ENCODE peak calls at places on chromosomes 5 and 9, in four cellular contexts. One of them, this sample, is unnamed.

GRCh38 chr5:42274913-42275312 is 148.3 kb upstream of the GHR start:
- DNase-seq in aorta: no peak
- DNase-seq in SJCRH30: peak; percentile 39
- DNase-seq in keratinocyte: no peak
- DNase-seq in this sample: no peak

GRCh38 chr5:16552666-16553343 is 64.0 kb downstream of the RETREG1 start:
- DNase-seq in keratinocyte: peak; percentile 59
- DNase-seq in SJCRH30: peak; percentile 53
- DNase-seq in aorta: peak; percentile 75
- DNase-seq in this sample: peak; percentile 42

GRCh38 chr5:98975223-98975622 is 46.4 kb upstream of the CHD1 start:
- DNase-seq in SJCRH30: no peak
- DNase-seq in keratinocyte: no peak
- DNase-seq in aorta: no peak
- DNase-seq in this sample: no peak

GRCh38 chr5:175657593-175658271 is at the start of gene HRH2:
- DNase-seq in SJCRH30: no peak
- DNase-seq in aorta: peak; percentile 83
- DNase-seq in keratinocyte: no peak
- DNase-seq in this sample: peak; percentile 23

GRCh38 chr5:150604010-150604409 is 36.5 kb upstream of the SYNPO start:
- DNase-seq in aorta: peak; percentile 25
- DNase-seq in SJCRH30: no peak
- DNase-seq in keratinocyte: no peak
- DNase-seq in this sample: peak; percentile 11

GRCh38 chr9:92637886-92638620 is 31.9 kb downstream of the IPPK start:
- DNase-seq in aorta: peak; percentile 23
- DNase-seq in SJCRH30: no peak
- DNase-seq in keratinocyte: no peak
- DNase-seq in this sample: no peak

GRCh38 chr9:96508227-96508940 is 58.4 kb downstream of the HABP4 start:
- DNase-seq in aorta: no peak
- DNase-seq in SJCRH30: no peak
- DNase-seq in keratinocyte: no peak
- DNase-seq in this sample: no peak

GRCh38 chr9:117763314-117763713 is 59.1 kb downstream of the TLR4 start:
- DNase-seq in SJCRH30: no peak
- DNase-seq in keratinocyte: no peak
- DNase-seq in aorta: no peak
- DNase-seq in this sample: no peak

GRCh38 chr9:137551656-137552534 is at the start of gene MRPL41:
- DNase-seq in SJCRH30: peak; percentile 81
- DNase-seq in aorta: peak; percentile 96
- DNase-seq in keratinocyte: peak; percentile 65
- DNase-seq in this sample: peak; percentile 94

GRCh38 chr5:111453290-111453689 is 59.0 kb downstream of the STARD4 start:
- DNase-seq in aorta: no peak
- DNase-seq in keratinocyte: no peak
- DNase-seq in SJCRH30: no peak
- DNase-seq in this sample: no peak

GRCh38 chr5:176995896-176996767 is 10.4 kb downstream of the UIMC1 start:
- DNase-seq in keratinocyte: no peak
- DNase-seq in SJCRH30: no peak
- DNase-seq in aorta: no peak
- DNase-seq in this sample: no peak

GRCh38 chr5:112637343-112637742 is 100.3 kb upstream of the APC start:
- DNase-seq in SJCRH30: no peak
- DNase-seq in keratinocyte: no peak
- DNase-seq in aorta: no peak
- DNase-seq in this sample: no peak

GRCh38 chr9:35615981-35616680 is 2.1 kb downstream of the CD72 start:
- DNase-seq in keratinocyte: no peak
- DNase-seq in SJCRH30: no peak
- DNase-seq in aorta: no peak
- DNase-seq in this sample: no peak

GRCh38 chr5:10676224-10676623 is 84.8 kb downstream of the DAP start:
- DNase-seq in aorta: no peak
- DNase-seq in SJCRH30: no peak
- DNase-seq in keratinocyte: no peak
- DNase-seq in this sample: no peak

GRCh38 chr9:23041466-23041865 is 594.8 kb downstream of the DMRTA1 start:
- DNase-seq in SJCRH30: no peak
- DNase-seq in aorta: no peak
- DNase-seq in keratinocyte: no peak
- DNase-seq in this sample: no peak

GRCh38 chr5:138466900-138467710 is 1.8 kb downstream of the EGR1 start:
- DNase-seq in aorta: no peak
- DNase-seq in keratinocyte: no peak
- DNase-seq in SJCRH30: no peak
- DNase-seq in this sample: no peak

GRCh38 chr9:83665576-83666200 is 42.1 kb downstream of the UBQLN1 start:
- DNase-seq in keratinocyte: no peak
- DNase-seq in SJCRH30: no peak
- DNase-seq in aorta: no peak
- DNase-seq in this sample: no peak

GRCh38 chr9:85742630-85742928 is 825 bp upstream of the AGTPBP1 start:
- DNase-seq in aorta: no peak
- DNase-seq in keratinocyte: no peak
- DNase-seq in SJCRH30: no peak
- DNase-seq in this sample: no peak

GRCh38 chr5:142063878-142064331 is 44.7 kb upstream of the NDFIP1 start:
- DNase-seq in SJCRH30: peak; percentile 96
- DNase-seq in keratinocyte: no peak
- DNase-seq in aorta: peak; percentile 95
- DNase-seq in this sample: no peak

GRCh38 chr5:38212307-38212706 is 46.1 kb upstream of the EGFLAM start:
- DNase-seq in SJCRH30: no peak
- DNase-seq in aorta: no peak
- DNase-seq in keratinocyte: no peak
- DNase-seq in this sample: no peak

GRCh38 chr9:111407813-111408212 is 76.4 kb downstream of the ECPAS start:
- DNase-seq in SJCRH30: no peak
- DNase-seq in aorta: no peak
- DNase-seq in keratinocyte: no peak
- DNase-seq in this sample: no peak

GRCh38 chr5:78648359-78649219 is at the start of gene LHFPL2:
- DNase-seq in SJCRH30: peak; percentile 76
- DNase-seq in aorta: peak; percentile 86
- DNase-seq in keratinocyte: no peak
- DNase-seq in this sample: peak; percentile 79

GRCh38 chr9:5122542-5122941 is 62.9 kb downstream of the INSL6 start:
- DNase-seq in SJCRH30: no peak
- DNase-seq in keratinocyte: no peak
- DNase-seq in aorta: no peak
- DNase-seq in this sample: no peak

GRCh38 chr9:94644543-94644942 is 5.2 kb upstream of the FBP1 start:
- DNase-seq in SJCRH30: no peak
- DNase-seq in keratinocyte: no peak
- DNase-seq in aorta: no peak
- DNase-seq in this sample: no peak

GRCh38 chr5:53035868-53036381 is 46.8 kb downstream of the ITGA2 start:
- DNase-seq in SJCRH30: no peak
- DNase-seq in keratinocyte: peak; percentile 88
- DNase-seq in aorta: no peak
- DNase-seq in this sample: no peak

GRCh38 chr9:123081824-123082223 is 48.4 kb downstream of the GPR21 start:
- DNase-seq in aorta: no peak
- DNase-seq in keratinocyte: no peak
- DNase-seq in SJCRH30: peak; percentile 34
- DNase-seq in this sample: no peak

GRCh38 chr5:19923742-19924141 is 64.3 kb downstream of the CDH18 start:
- DNase-seq in keratinocyte: no peak
- DNase-seq in aorta: no peak
- DNase-seq in SJCRH30: no peak
- DNase-seq in this sample: no peak

GRCh38 chr5:123813937-123814624 is 302.1 kb downstream of the CSNK1G3 start:
- DNase-seq in aorta: no peak
- DNase-seq in SJCRH30: peak; percentile 43
- DNase-seq in keratinocyte: no peak
- DNase-seq in this sample: no peak

GRCh38 chr9:15142903-15143534 is 164.0 kb downstream of the TTC39B start:
- DNase-seq in aorta: no peak
- DNase-seq in keratinocyte: peak; percentile 19
- DNase-seq in SJCRH30: peak; percentile 17
- DNase-seq in this sample: no peak

GRCh38 chr9:127122176-127123151 is at the start of gene ANGPTL2:
- DNase-seq in aorta: peak; percentile 95
- DNase-seq in SJCRH30: peak; percentile 98
- DNase-seq in keratinocyte: no peak
- DNase-seq in this sample: peak; percentile 78

GRCh38 chr9:127119319-127119709 is 3.1 kb downstream of the ANGPTL2 start:
- DNase-seq in keratinocyte: no peak
- DNase-seq in SJCRH30: no peak
- DNase-seq in aorta: no peak
- DNase-seq in this sample: no peak

GRCh38 chr9:127123239-127123935 is 952 bp upstream of the ANGPTL2 start:
- DNase-seq in SJCRH30: peak; percentile 69
- DNase-seq in aorta: no peak
- DNase-seq in keratinocyte: no peak
- DNase-seq in this sample: no peak

GRCh38 chr9:127124091-127124490 is 1.7 kb upstream of the ANGPTL2 start:
- DNase-seq in SJCRH30: peak; percentile 91
- DNase-seq in aorta: no peak
- DNase-seq in keratinocyte: no peak
- DNase-seq in this sample: no peak

DNA sequence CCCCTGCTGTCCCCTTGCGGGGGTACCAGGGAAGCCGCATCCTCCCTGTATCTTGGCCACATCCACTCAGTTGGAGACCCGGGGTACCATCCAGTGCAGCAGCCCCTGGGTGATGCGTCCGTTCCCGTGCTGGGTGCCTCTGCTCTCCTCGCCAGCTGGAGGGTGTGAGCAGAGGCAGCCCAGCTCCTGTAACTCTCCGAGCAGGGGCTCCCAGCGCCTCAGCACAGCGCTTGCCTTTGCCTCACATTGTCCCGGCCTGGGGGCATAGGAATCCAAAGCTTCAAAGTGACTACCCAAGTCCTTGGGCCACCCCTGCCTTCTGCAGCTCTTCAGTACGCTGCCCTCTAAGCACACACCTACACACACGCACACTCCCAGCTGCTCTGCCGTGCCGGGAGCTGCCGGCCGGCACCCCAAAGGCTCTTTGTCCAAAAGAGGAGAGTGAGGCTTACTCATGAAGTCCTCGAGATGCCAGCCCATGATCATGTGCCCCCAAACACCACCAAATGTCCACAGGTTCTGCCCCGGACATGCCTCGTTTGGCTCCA is 733 bp downstream of the ANGPTL2 start:
- DNase-seq in keratinocyte: no peak
- DNase-seq in SJCRH30: peak; percentile 52
- DNase-seq in aorta: no peak
- DNase-seq in this sample: no peak
- H3K4me3 ChIP-seq in keratinocyte: no peak overlapping the region
- H3K4me3 ChIP-seq in SJCRH30: peak overlapping the region; percentile 74
- H3K4me3 ChIP-seq in aorta: peak overlapping the region; percentile 21
- H3K4me3 ChIP-seq in this sample: peak overlapping the region; percentile 32

GRCh38 chr5:180069589-180070247 is 1.8 kb downstream of the RNF130 start:
- DNase-seq in keratinocyte: no peak
- DNase-seq in aorta: peak; percentile 78
- DNase-seq in SJCRH30: no peak
- DNase-seq in this sample: no peak
- H3K4me1 ChIP-seq in keratinocyte: peaks cover 18% of the 10 kb centered on the region
- H3K4me1 ChIP-seq in aorta: no peaks in the 10 kb centered on the region
- H3K4me1 ChIP-seq in SJCRH30: peaks cover 11% of the 10 kb centered on the region
- H3K4me1 ChIP-seq in this sample: no peaks in the 10 kb centered on the region

DNA sequence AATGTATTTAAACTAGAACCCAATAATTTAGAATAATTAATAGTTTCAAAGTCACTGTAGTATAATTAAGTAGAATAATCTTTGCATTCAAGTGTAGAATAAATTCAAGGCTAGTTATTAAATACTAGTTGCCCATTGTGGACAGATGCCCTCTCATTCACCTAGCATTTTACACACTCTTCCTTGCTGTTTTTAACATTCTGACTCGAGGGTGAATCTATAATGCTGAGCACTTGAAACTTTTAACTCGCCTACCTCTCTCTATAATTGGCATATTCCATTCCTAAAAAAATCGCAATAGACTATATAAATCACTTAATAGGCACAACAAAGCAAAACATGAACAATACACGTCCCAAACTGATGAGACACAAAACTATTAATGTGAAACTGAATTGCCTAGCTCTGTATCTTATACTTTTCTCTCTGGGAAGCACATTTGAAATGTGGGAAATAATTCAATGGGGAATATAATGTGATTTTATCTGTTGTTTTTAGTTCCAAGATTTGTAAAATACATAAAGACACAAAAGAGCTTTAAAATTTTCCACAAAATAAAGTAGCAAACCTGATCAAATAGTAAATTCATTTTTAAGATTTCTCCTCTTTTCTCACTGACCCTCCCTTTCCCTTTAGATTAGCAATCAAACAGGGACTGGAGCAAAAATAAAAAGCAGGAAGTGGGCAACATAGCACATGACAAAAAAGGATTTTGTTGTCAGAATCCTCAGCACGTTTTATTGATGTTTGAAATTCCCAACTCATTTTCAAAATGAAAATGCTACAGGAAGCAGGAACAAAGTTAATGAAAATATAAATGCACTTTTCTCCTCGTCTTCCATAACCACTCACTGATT is 295.6 kb downstream of the PDE4D start:
- DNase-seq in SJCRH30: no peak
- DNase-seq in aorta: no peak
- DNase-seq in keratinocyte: no peak
- DNase-seq in this sample: no peak
- H3K4me3 ChIP-seq in SJCRH30: no peak overlapping the region
- H3K4me3 ChIP-seq in aorta: peak overlapping the region; percentile 17
- H3K4me3 ChIP-seq in keratinocyte: no peak overlapping the region
- H3K4me3 ChIP-seq in this sample: no peak overlapping the region

GRCh38 chr5:154773314-154773713 is 18.1 kb downstream of the LARP1 start:
- DNase-seq in keratinocyte: no peak
- DNase-seq in SJCRH30: no peak
- DNase-seq in aorta: no peak
- DNase-seq in this sample: no peak
- H3K4me1 ChIP-seq in keratinocyte: peaks cover 11% of the 10 kb centered on the region
- H3K4me1 ChIP-seq in SJCRH30: peaks cover 17% of the 10 kb centered on the region
- H3K4me1 ChIP-seq in aorta: peaks cover 1% of the 10 kb centered on the region
- H3K4me1 ChIP-seq in this sample: peaks cover 9% of the 10 kb centered on the region

DNA sequence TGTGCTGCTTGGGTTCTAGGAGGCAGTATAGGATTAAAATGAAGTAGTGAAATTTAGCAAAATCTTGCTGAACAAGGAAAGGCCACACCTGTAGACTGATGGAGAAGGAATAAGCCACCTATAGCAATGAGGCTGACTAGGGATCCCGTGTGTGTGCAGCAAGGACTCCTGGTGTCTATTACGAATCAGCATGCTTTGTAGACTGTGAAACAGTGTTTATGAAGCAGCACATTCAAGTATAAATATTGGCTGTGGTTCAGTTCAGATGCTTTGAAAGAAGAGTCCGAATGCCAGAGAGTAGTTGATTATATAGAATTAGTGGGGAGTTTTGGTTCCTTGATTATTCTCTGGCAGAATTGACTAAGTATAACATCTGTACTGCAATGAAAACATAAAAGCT is 41.8 kb downstream of the CAST start:
- DNase-seq in aorta: no peak
- DNase-seq in SJCRH30: no peak
- DNase-seq in keratinocyte: no peak
- DNase-seq in this sample: no peak
- H3K4me3 ChIP-seq in aorta: peak overlapping the region; percentile 24
- H3K4me3 ChIP-seq in SJCRH30: no peak overlapping the region
- H3K4me3 ChIP-seq in keratinocyte: peak overlapping the region; percentile 91
- H3K4me3 ChIP-seq in this sample: peak overlapping the region; percentile 71